ENCODE peak calls at places on chromosomes 16 and 17, in seven cellular contexts. Y is dorsolateral prefrontal cortex, H is astrocyte, P is kidney epithelial cell, K is GM23338, C is esophagus muscularis mucosa, F is HCT116. V is an unnamed sample.

GRCh38 chr17:71633391-71633849 is 487.4 kb upstream of the SOX9 start:
- DNase-seq in P (peak; percentile 90), C (no peak), Y (no peak), H (peak; percentile 96), F (peak; percentile 59), K (no peak), V (peak; percentile 98)

GRCh38 chr16:81123092-81123852 is 27.1 kb upstream of the GCSH start:
- DNase-seq in C (no peak), F (no peak), Y (no peak), P (no peak), K (no peak), H (no peak), V (no peak)

GRCh38 chr16:726438-727290 is at the start of the genes CCDC78 and HAGHL:
- DNase-seq in C (no peak), K (peak; percentile 82), Y (no peak), H (no peak), F (no peak), P (no peak), V (peak; percentile 55)

GRCh38 chr17:34614698-34615097 is 35.3 kb downstream of the TMEM132E start:
- DNase-seq in F (no peak), H (no peak), P (no peak), C (no peak), K (no peak), Y (no peak), V (no peak)

GRCh38 chr17:16975744-16976625 is 4.1 kb upstream of the TNFRSF13B start:
- DNase-seq in P (no peak), K (no peak), Y (no peak), C (peak; percentile 55), F (no peak), H (no peak), V (no peak)

GRCh38 chr16:68517606-68518161 is 21.4 kb upstream of the ZFP90 start:
- DNase-seq in Y (no peak), F (no peak), H (no peak), K (no peak), C (no peak), P (no peak), V (no peak)

GRCh38 chr17:35432176-35433074 is at the start of gene SLFN12:
- DNase-seq in P (peak; percentile 94), H (peak; percentile 98), K (peak; percentile 94), C (no peak), F (no peak), Y (no peak), V (peak; percentile 93)

GRCh38 chr17:45425125-45425983 is 7.3 kb downstream of the ARHGAP27 start:
- DNase-seq in P (peak; percentile 81), H (peak; percentile 35), C (no peak), F (peak; percentile 98), Y (no peak), K (peak; percentile 93), V (peak; percentile 91)

GRCh38 chr16:23518435-23518891 is 8.2 kb upstream of the GGA2 start:
- DNase-seq in P (no peak), Y (no peak), H (no peak), F (no peak), C (no peak), K (no peak), V (no peak)

GRCh38 chr17:49984283-49984682 is 10.7 kb downstream of the DLX3 start:
- DNase-seq in Y (no peak), F (no peak), K (peak; percentile 48), C (no peak), H (no peak), P (no peak), V (peak; percentile 53)

GRCh38 chr17:68909066-68909465 is 46.1 kb downstream of the ABCA8 start:
- DNase-seq in P (peak; percentile 94), H (peak; percentile 95), F (peak; percentile 80), Y (no peak), C (no peak), K (no peak), V (peak; percentile 95)

DNA sequence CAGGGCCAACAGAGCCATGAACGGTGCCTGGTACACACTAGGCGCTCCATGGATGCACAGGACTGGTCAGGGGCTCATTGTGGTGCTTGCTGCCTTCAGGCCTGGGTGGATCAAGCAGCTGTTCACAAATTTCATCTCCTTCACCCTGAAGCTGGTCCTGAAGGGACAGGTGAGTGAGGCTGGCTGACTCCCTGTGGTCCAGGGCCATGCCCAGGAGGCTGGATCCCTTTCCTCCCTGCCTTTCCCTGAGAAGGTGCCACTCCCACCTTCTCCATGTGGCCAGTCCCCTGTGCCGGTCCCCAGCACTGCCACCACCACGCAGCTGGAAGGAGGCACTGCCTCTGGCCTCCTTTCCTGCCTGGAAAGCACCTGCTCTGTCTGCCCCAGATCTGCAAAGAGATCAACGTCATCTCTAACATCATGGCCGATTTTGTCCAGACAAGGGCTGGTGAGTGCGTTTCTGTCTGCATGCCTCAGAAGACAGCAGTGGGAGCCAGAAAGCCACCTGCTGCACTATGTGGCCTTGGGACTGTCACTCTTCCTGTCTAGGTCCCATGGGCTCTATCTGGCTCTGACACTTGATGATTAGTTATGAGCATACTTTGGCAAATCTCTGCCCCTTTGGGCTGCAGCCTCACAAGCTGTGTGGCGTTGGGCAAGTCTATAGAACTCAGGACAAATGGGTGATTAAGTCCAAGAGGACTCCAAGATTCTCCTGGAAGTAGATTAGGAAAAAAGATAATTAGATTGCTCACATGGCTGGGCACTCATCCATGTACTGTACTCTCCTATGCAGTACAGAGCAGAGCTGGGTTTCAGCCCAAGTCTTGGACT is 9.4 kb downstream of the CETP start:
- DNase-seq in C (no peak), H (no peak), Y (no peak), P (no peak), F (no peak), K (no peak), V (no peak)
- H3K4me3 ChIP-seq in C (no peak overlapping the region), H (no peak overlapping the region), Y (no peak overlapping the region), P (no peak overlapping the region), F (no peak overlapping the region), K (no peak overlapping the region), V (no peak overlapping the region)

GRCh38 chr16:69709456-69710084 is 16.8 kb downstream of the NQO1 start:
- DNase-seq in Y (no peak), C (peak; percentile 57), H (peak; percentile 51), F (peak; percentile 52), K (peak; percentile 85), P (no peak), V (peak; percentile 70)
- TF ChIP-seq CTCF in Y (peak; percentile 90), C (peak; percentile 69), H (peak; percentile 72), F (peak; percentile 45), K (peak; percentile 86), P (peak; percentile 52), V (peak; percentile 54)

GRCh38 chr16:13921328-13921727 is 1.4 kb downstream of the ERCC4 start:
- DNase-seq in Y (no peak), H (no peak), F (no peak), P (no peak), K (no peak), C (no peak), V (no peak)

GRCh38 chr16:13915033-13915635 is 4.8 kb upstream of the ERCC4 start:
- DNase-seq in K (no peak), C (no peak), Y (no peak), P (no peak), H (no peak), F (no peak), V (no peak)

GRCh38 chr16:13920510-13920818 is 510 bp downstream of the ERCC4 start:
- DNase-seq in K (no peak), Y (no peak), H (no peak), F (no peak), P (no peak), C (no peak), V (no peak)

GRCh38 chr16:13919683-13920509 is at the start of gene ERCC4:
- DNase-seq in P (peak; percentile 87), H (peak; percentile 92), C (peak; percentile 99), Y (peak; percentile 99), F (peak; percentile 98), K (peak; percentile 100), V (peak; percentile 99)

GRCh38 chr16:13919330-13919682 is 648 bp upstream of the ERCC4 start:
- DNase-seq in Y (no peak), K (peak; percentile 47), P (no peak), C (no peak), H (peak; percentile 31), F (peak; percentile 51), V (peak; percentile 52)
- H3K4me3 ChIP-seq in Y (peak overlapping the region; percentile 92), K (peak overlapping the region; percentile 31), P (peak overlapping the region; percentile 13), C (peak overlapping the region; percentile 63), H (peak overlapping the region; percentile 48), F (peak overlapping the region; percentile 27), V (peak overlapping the region; percentile 9)

GRCh38 chr16:27181020-27181419 is 22.3 kb upstream of the KDM8 start:
- DNase-seq in H (no peak), F (no peak), K (peak; percentile 45), Y (no peak), C (no peak), P (no peak), V (no peak)
- TF ChIP-seq CTCF in H (no peak), F (peak; percentile 56), K (peak; percentile 24), Y (no peak), C (no peak), P (peak; percentile 13), V (peak; percentile 37)